ENCODE peak calls at places on chromosomes 4 and X, in seven cellular contexts. One of them, this sample, is unnamed.

GRCh38 chr4:40976343-40976742 is 226.6 kb downstream of the NSUN7 start:
- DNase-seq in adipocyte: peak
- DNase-seq in stimulated activated effector memory CD8-positive, alpha-beta T cell treated with anti-CD3 and anti-CD28 coated beads, Interleukin-12 subunit alpha, Interleukin-12 subunit beta, amount 100 ng/mL, for 72 hours: no peak
- DNase-seq in central memory CD4-positive, alpha-beta T cell: no peak
- DNase-seq in HFFc6: peak
- DNase-seq in posterior vena cava: no peak
- DNase-seq in dorsolateral prefrontal cortex: peak
- DNase-seq in this sample: peak

GRCh38 chr4:140736669-140737343 is 19.4 kb downstream of the TBC1D9 start:
- DNase-seq in central memory CD4-positive, alpha-beta T cell: no peak
- DNase-seq in adipocyte: peak
- DNase-seq in stimulated activated effector memory CD8-positive, alpha-beta T cell treated with anti-CD3 and anti-CD28 coated beads, Interleukin-12 subunit alpha, Interleukin-12 subunit beta, amount 100 ng/mL, for 72 hours: no peak
- DNase-seq in posterior vena cava: no peak
- DNase-seq in HFFc6: no peak
- DNase-seq in dorsolateral prefrontal cortex: no peak
- DNase-seq in this sample: no peak

GRCh38 chr4:8016527-8016926 is 76.9 kb upstream of the AFAP1 start:
- DNase-seq in adipocyte: no peak
- DNase-seq in HFFc6: no peak
- DNase-seq in posterior vena cava: no peak
- DNase-seq in dorsolateral prefrontal cortex: no peak
- DNase-seq in stimulated activated effector memory CD8-positive, alpha-beta T cell treated with anti-CD3 and anti-CD28 coated beads, Interleukin-12 subunit alpha, Interleukin-12 subunit beta, amount 100 ng/mL, for 72 hours: no peak
- DNase-seq in central memory CD4-positive, alpha-beta T cell: no peak
- DNase-seq in this sample: no peak

GRCh38 chrX:40671126-40671525 is 23.8 kb upstream of the CXorf38 start:
- DNase-seq in central memory CD4-positive, alpha-beta T cell: no peak
- DNase-seq in dorsolateral prefrontal cortex: no peak
- DNase-seq in stimulated activated effector memory CD8-positive, alpha-beta T cell treated with anti-CD3 and anti-CD28 coated beads, Interleukin-12 subunit alpha, Interleukin-12 subunit beta, amount 100 ng/mL, for 72 hours: no peak
- DNase-seq in adipocyte: no peak
- DNase-seq in posterior vena cava: no peak
- DNase-seq in HFFc6: no peak
- DNase-seq in this sample: no peak

GRCh38 chrX:121135488-121136207 is 88.2 kb downstream of the GLUD2 start:
- DNase-seq in HFFc6: no peak
- DNase-seq in posterior vena cava: no peak
- DNase-seq in central memory CD4-positive, alpha-beta T cell: no peak
- DNase-seq in adipocyte: no peak
- DNase-seq in dorsolateral prefrontal cortex: no peak
- DNase-seq in stimulated activated effector memory CD8-positive, alpha-beta T cell treated with anti-CD3 and anti-CD28 coated beads, Interleukin-12 subunit alpha, Interleukin-12 subunit beta, amount 100 ng/mL, for 72 hours: no peak
- DNase-seq in this sample: no peak

GRCh38 chr4:95869961-95870500 is 30.1 kb downstream of the PDHA2 start:
- DNase-seq in stimulated activated effector memory CD8-positive, alpha-beta T cell treated with anti-CD3 and anti-CD28 coated beads, Interleukin-12 subunit alpha, Interleukin-12 subunit beta, amount 100 ng/mL, for 72 hours: no peak
- DNase-seq in dorsolateral prefrontal cortex: no peak
- DNase-seq in HFFc6: no peak
- DNase-seq in central memory CD4-positive, alpha-beta T cell: no peak
- DNase-seq in posterior vena cava: no peak
- DNase-seq in adipocyte: no peak
- DNase-seq in this sample: peak

GRCh38 chr4:119020158-119020557 is 115.5 kb upstream of the MYOZ2 start:
- DNase-seq in stimulated activated effector memory CD8-positive, alpha-beta T cell treated with anti-CD3 and anti-CD28 coated beads, Interleukin-12 subunit alpha, Interleukin-12 subunit beta, amount 100 ng/mL, for 72 hours: no peak
- DNase-seq in central memory CD4-positive, alpha-beta T cell: no peak
- DNase-seq in posterior vena cava: no peak
- DNase-seq in HFFc6: peak
- DNase-seq in adipocyte: no peak
- DNase-seq in dorsolateral prefrontal cortex: no peak
- DNase-seq in this sample: peak

GRCh38 chr4:21628916-21629315 is 319.7 kb downstream of the KCNIP4 start:
- DNase-seq in posterior vena cava: no peak
- DNase-seq in adipocyte: no peak
- DNase-seq in central memory CD4-positive, alpha-beta T cell: no peak
- DNase-seq in stimulated activated effector memory CD8-positive, alpha-beta T cell treated with anti-CD3 and anti-CD28 coated beads, Interleukin-12 subunit alpha, Interleukin-12 subunit beta, amount 100 ng/mL, for 72 hours: no peak
- DNase-seq in dorsolateral prefrontal cortex: no peak
- DNase-seq in HFFc6: no peak
- DNase-seq in this sample: no peak

GRCh38 chr4:7786517-7786916 is 153.1 kb downstream of the AFAP1 start:
- DNase-seq in central memory CD4-positive, alpha-beta T cell: no peak
- DNase-seq in dorsolateral prefrontal cortex: no peak
- DNase-seq in stimulated activated effector memory CD8-positive, alpha-beta T cell treated with anti-CD3 and anti-CD28 coated beads, Interleukin-12 subunit alpha, Interleukin-12 subunit beta, amount 100 ng/mL, for 72 hours: no peak
- DNase-seq in adipocyte: no peak
- DNase-seq in HFFc6: no peak
- DNase-seq in posterior vena cava: peak
- DNase-seq in this sample: no peak

GRCh38 chr4:155530290-155530689 is 136.4 kb upstream of the GUCY1A1 start:
- DNase-seq in adipocyte: no peak
- DNase-seq in central memory CD4-positive, alpha-beta T cell: no peak
- DNase-seq in stimulated activated effector memory CD8-positive, alpha-beta T cell treated with anti-CD3 and anti-CD28 coated beads, Interleukin-12 subunit alpha, Interleukin-12 subunit beta, amount 100 ng/mL, for 72 hours: no peak
- DNase-seq in posterior vena cava: no peak
- DNase-seq in dorsolateral prefrontal cortex: no peak
- DNase-seq in HFFc6: no peak
- DNase-seq in this sample: no peak

GRCh38 chrX:10450229-10450958 is 170.0 kb downstream of the MID1 start:
- DNase-seq in central memory CD4-positive, alpha-beta T cell: no peak
- DNase-seq in stimulated activated effector memory CD8-positive, alpha-beta T cell treated with anti-CD3 and anti-CD28 coated beads, Interleukin-12 subunit alpha, Interleukin-12 subunit beta, amount 100 ng/mL, for 72 hours: no peak
- DNase-seq in posterior vena cava: no peak
- DNase-seq in dorsolateral prefrontal cortex: no peak
- DNase-seq in HFFc6: peak
- DNase-seq in adipocyte: peak
- DNase-seq in this sample: peak

GRCh38 chr4:168605411-168605810 is 108.6 kb downstream of the PALLD start:
- DNase-seq in central memory CD4-positive, alpha-beta T cell: no peak
- DNase-seq in posterior vena cava: no peak
- DNase-seq in stimulated activated effector memory CD8-positive, alpha-beta T cell treated with anti-CD3 and anti-CD28 coated beads, Interleukin-12 subunit alpha, Interleukin-12 subunit beta, amount 100 ng/mL, for 72 hours: no peak
- DNase-seq in HFFc6: peak
- DNase-seq in dorsolateral prefrontal cortex: no peak
- DNase-seq in adipocyte: peak
- DNase-seq in this sample: peak

GRCh38 chr4:26420438-26420837 is 69.8 kb downstream of the CCKAR start:
- DNase-seq in dorsolateral prefrontal cortex: no peak
- DNase-seq in central memory CD4-positive, alpha-beta T cell: no peak
- DNase-seq in posterior vena cava: no peak
- DNase-seq in adipocyte: peak
- DNase-seq in HFFc6: peak
- DNase-seq in stimulated activated effector memory CD8-positive, alpha-beta T cell treated with anti-CD3 and anti-CD28 coated beads, Interleukin-12 subunit alpha, Interleukin-12 subunit beta, amount 100 ng/mL, for 72 hours: no peak
- DNase-seq in this sample: peak

GRCh38 chr4:102641796-102642195 is 119.0 kb downstream of the MANBA start:
- DNase-seq in HFFc6: no peak
- DNase-seq in dorsolateral prefrontal cortex: peak
- DNase-seq in adipocyte: no peak
- DNase-seq in central memory CD4-positive, alpha-beta T cell: no peak
- DNase-seq in stimulated activated effector memory CD8-positive, alpha-beta T cell treated with anti-CD3 and anti-CD28 coated beads, Interleukin-12 subunit alpha, Interleukin-12 subunit beta, amount 100 ng/mL, for 72 hours: no peak
- DNase-seq in posterior vena cava: no peak
- DNase-seq in this sample: no peak

GRCh38 chr4:79906996-79907395 is 166.0 kb downstream of the ANTXR2 start:
- DNase-seq in adipocyte: no peak
- DNase-seq in central memory CD4-positive, alpha-beta T cell: no peak
- DNase-seq in dorsolateral prefrontal cortex: no peak
- DNase-seq in posterior vena cava: no peak
- DNase-seq in stimulated activated effector memory CD8-positive, alpha-beta T cell treated with anti-CD3 and anti-CD28 coated beads, Interleukin-12 subunit alpha, Interleukin-12 subunit beta, amount 100 ng/mL, for 72 hours: no peak
- DNase-seq in HFFc6: no peak
- DNase-seq in this sample: no peak

GRCh38 chr4:72767903-72768817 is 199.1 kb upstream of the ADAMTS3 start:
- DNase-seq in central memory CD4-positive, alpha-beta T cell: no peak
- DNase-seq in HFFc6: peak
- DNase-seq in adipocyte: peak
- DNase-seq in posterior vena cava: no peak
- DNase-seq in dorsolateral prefrontal cortex: no peak
- DNase-seq in stimulated activated effector memory CD8-positive, alpha-beta T cell treated with anti-CD3 and anti-CD28 coated beads, Interleukin-12 subunit alpha, Interleukin-12 subunit beta, amount 100 ng/mL, for 72 hours: no peak
- DNase-seq in this sample: peak

GRCh38 chrX:106356580-106356979 is 188.5 kb downstream of the PWWP3B start:
- DNase-seq in central memory CD4-positive, alpha-beta T cell: no peak
- DNase-seq in posterior vena cava: no peak
- DNase-seq in dorsolateral prefrontal cortex: no peak
- DNase-seq in HFFc6: no peak
- DNase-seq in stimulated activated effector memory CD8-positive, alpha-beta T cell treated with anti-CD3 and anti-CD28 coated beads, Interleukin-12 subunit alpha, Interleukin-12 subunit beta, amount 100 ng/mL, for 72 hours: no peak
- DNase-seq in adipocyte: no peak
- DNase-seq in this sample: no peak

GRCh38 chrX:5051831-5052491 is 1176.7 kb downstream of the NLGN4X start:
- DNase-seq in HFFc6: no peak
- DNase-seq in adipocyte: no peak
- DNase-seq in stimulated activated effector memory CD8-positive, alpha-beta T cell treated with anti-CD3 and anti-CD28 coated beads, Interleukin-12 subunit alpha, Interleukin-12 subunit beta, amount 100 ng/mL, for 72 hours: no peak
- DNase-seq in dorsolateral prefrontal cortex: peak
- DNase-seq in posterior vena cava: peak
- DNase-seq in central memory CD4-positive, alpha-beta T cell: no peak
- DNase-seq in this sample: peak

GRCh38 chrX:150581093-150581775 is 12.8 kb downstream of the MTM1 start:
- DNase-seq in posterior vena cava: no peak
- DNase-seq in dorsolateral prefrontal cortex: no peak
- DNase-seq in adipocyte: peak
- DNase-seq in HFFc6: peak
- DNase-seq in central memory CD4-positive, alpha-beta T cell: no peak
- DNase-seq in stimulated activated effector memory CD8-positive, alpha-beta T cell treated with anti-CD3 and anti-CD28 coated beads, Interleukin-12 subunit alpha, Interleukin-12 subunit beta, amount 100 ng/mL, for 72 hours: no peak
- DNase-seq in this sample: peak

GRCh38 chrX:47991263-47992092 is 12.3 kb downstream of the ZNF182 start:
- DNase-seq in stimulated activated effector memory CD8-positive, alpha-beta T cell treated with anti-CD3 and anti-CD28 coated beads, Interleukin-12 subunit alpha, Interleukin-12 subunit beta, amount 100 ng/mL, for 72 hours: no peak
- DNase-seq in HFFc6: peak
- DNase-seq in posterior vena cava: no peak
- DNase-seq in central memory CD4-positive, alpha-beta T cell: no peak
- DNase-seq in adipocyte: no peak
- DNase-seq in dorsolateral prefrontal cortex: no peak
- DNase-seq in this sample: peak